ENCODE peak calls at places on chromosomes 11 and 22, in seven cellular contexts. V is endothelial cell; D is NCI-H2029; A is effector memory CD4-positive, alpha-beta T cell; G is breast epithelium; Z is stimulated activated CD4-positive, alpha-beta T cell treated with anti-CD3 and anti-CD28 coated beads, Interleukin-1b, Interleukin-23, amount 100 ng/mL, for 1 hour; M is T-helper 1 cell. W is an unnamed sample.

GRCh38 chr22:23562186-23562585 is 17.9 kb downstream of the IGLL1 start:
- DNase-seq in V (no peak), D (no peak), A (no peak), G (no peak), Z (no peak), M (no peak), W (no peak)

GRCh38 chr11:69157156-69157821 is 1.6 kb downstream of the SMIM38 start:
- DNase-seq in V (no peak), D (no peak), A (no peak), G (peak), Z (no peak), M (no peak), W (no peak)

GRCh38 chr11:119493712-119494111 is 70.7 kb upstream of the THY1 start:
- DNase-seq in V (peak), D (no peak), A (no peak), G (no peak), Z (no peak), M (no peak), W (no peak)

GRCh38 chr11:132943737-132944556 is 588.4 kb downstream of the OPCML start:
- DNase-seq in V (peak), D (no peak), A (no peak), G (no peak), Z (no peak), M (no peak), W (no peak)

GRCh38 chr11:73229321-73230275 is 11.5 kb downstream of the P2RY2 start:
- DNase-seq in V (no peak), D (no peak), A (no peak), G (no peak), Z (no peak), M (no peak), W (no peak)

GRCh38 chr11:111441443-111441842 is 62.4 kb upstream of the POU2AF1 start:
- DNase-seq in V (no peak), D (no peak), A (no peak), G (no peak), Z (no peak), M (no peak), W (no peak)

GRCh38 chr22:45013138-45013537 is 3.3 kb upstream of the PHF21B start:
- DNase-seq in V (no peak), D (no peak), A (no peak), G (no peak), Z (no peak), M (no peak), W (no peak)

GRCh38 chr11:69391192-69392103 is 90.0 kb upstream of the LINC01488 start:
- DNase-seq in V (no peak), D (no peak), A (no peak), G (no peak), Z (no peak), M (no peak), W (no peak)

GRCh38 chr11:37712246-37712645 is 1114.2 kb upstream of the RAG2 start:
- DNase-seq in V (no peak), D (no peak), A (no peak), G (no peak), Z (no peak), M (no peak), W (no peak)

GRCh38 chr22:23065069-23065451 is 5.3 kb upstream of the GNAZ start:
- DNase-seq in V (no peak), D (no peak), A (no peak), G (peak), Z (no peak), M (no peak), W (peak)

GRCh38 chr11:11748706-11749365 is 92.9 kb upstream of the USP47 start:
- DNase-seq in V (no peak), D (no peak), A (no peak), G (no peak), Z (no peak), M (no peak), W (no peak)

GRCh38 chr22:37244114-37244921 is at the start of gene RAC2:
- DNase-seq in V (peak), D (no peak), A (peak), G (peak), Z (peak), M (peak), W (peak)

GRCh38 chr22:23269441-23270211 is 89.3 kb downstream of the BCR start:
- DNase-seq in V (no peak), D (no peak), A (no peak), G (no peak), Z (no peak), M (no peak), W (no peak)

GRCh38 chr11:126288237-126288636 is 5.3 kb downstream of the TIRAP start:
- DNase-seq in V (no peak), D (no peak), A (no peak), G (no peak), Z (no peak), M (no peak), W (no peak)

GRCh38 chr22:49676230-49676629 is 151.4 kb downstream of the BRD1 start:
- DNase-seq in V (no peak), D (no peak), A (no peak), G (no peak), Z (no peak), M (no peak), W (no peak)

GRCh38 chr11:48043111-48043997 is 63.0 kb downstream of the PTPRJ start:
- DNase-seq in V (no peak), D (no peak), A (no peak), G (no peak), Z (no peak), M (no peak), W (no peak)

GRCh38 chr11:46270707-46271106 is 6.8 kb upstream of the CREB3L1 start:
- DNase-seq in V (no peak), D (no peak), A (no peak), G (no peak), Z (no peak), M (no peak), W (no peak)